ENCODE peak calls at places on chromosome 7, in five cellular contexts. S is AG10803, V is astrocyte of the cerebellum, W is PC-3, E is GM12892. J is an unnamed sample.

GRCh38 chr7:128052404-128052803 is 21.2 kb upstream of the LRRC4 start:
- DNase-seq in S (no peak), V (no peak), E (no peak), W (no peak), J (no peak)

GRCh38 chr7:142961595-142961972 is 579 bp downstream of the KEL start:
- DNase-seq in E (no peak), V (no peak), W (no peak), S (no peak), J (no peak)

GRCh38 chr7:132437730-132438129 is 138.5 kb downstream of the PLXNA4 start:
- DNase-seq in E (no peak), S (no peak), W (no peak), V (no peak), J (no peak)

GRCh38 chr7:99365318-99366141 is 9.0 kb upstream of the ARPC1B start:
- DNase-seq in V (no peak), E (peak), S (no peak), W (peak), J (no peak)

GRCh38 chr7:85023066-85023687 is 163.7 kb downstream of the SEMA3D start:
- DNase-seq in V (peak), S (peak), W (peak), E (no peak), J (no peak)

GRCh38 chr7:55205124-55205955 is 159.8 kb upstream of the LANCL2 start:
- DNase-seq in S (no peak), V (no peak), E (no peak), W (no peak), J (no peak)

GRCh38 chr7:50806143-50806542 is 23.4 kb upstream of the GRB10 start:
- DNase-seq in W (no peak), E (no peak), V (no peak), S (no peak), J (no peak)

GRCh38 chr7:80379034-80379433 is 132.8 kb downstream of the GNAT3 start:
- DNase-seq in S (peak), W (peak), E (no peak), V (peak), J (no peak)

GRCh38 chr7:23938937-23939552 is 229.0 kb downstream of the STK31 start:
- DNase-seq in E (peak), V (no peak), S (peak), W (peak), J (no peak)

GRCh38 chr7:1685000-1685624 is 15.0 kb downstream of the ELFN1 start:
- DNase-seq in S (no peak), V (no peak), E (no peak), W (no peak), J (no peak)

GRCh38 chr7:27940341-27940740 is 200.4 kb downstream of the TAX1BP1 start:
- DNase-seq in V (no peak), E (no peak), W (no peak), S (no peak), J (no peak)

GRCh38 chr7:6516387-6516983 is 34.8 kb downstream of the GRID2IP start:
- DNase-seq in W (peak), S (peak), V (peak), E (no peak), J (peak)

GRCh38 chr7:67913604-67914003 is 917.0 kb downstream of the TYW1 start:
- DNase-seq in W (no peak), V (no peak), S (peak), E (no peak), J (no peak)

GRCh38 chr7:132207211-132207610 is 369.1 kb downstream of the PLXNA4 start:
- DNase-seq in W (no peak), S (no peak), V (no peak), E (no peak), J (no peak)

GRCh38 chr7:93968911-93969620 is 35.1 kb downstream of the BET1 start:
- DNase-seq in S (peak), V (no peak), W (no peak), E (no peak), J (no peak)

GRCh38 chr7:25846722-25847121 is 305.3 kb upstream of the NFE2L3 start:
- DNase-seq in V (peak), S (peak), E (no peak), W (peak), J (no peak)

GRCh38 chr7:140726304-140726703 is 29.8 kb downstream of the NDUFB2 start:
- DNase-seq in W (peak), S (peak), E (no peak), V (peak), J (no peak)

GRCh38 chr7:90207956-90208355 is 3.6 kb upstream of the STEAP2 start:
- DNase-seq in W (no peak), E (no peak), V (no peak), S (no peak), J (no peak)

GRCh38 chr7:98878365-98879197 is at the start of gene TRRAP:
- DNase-seq in V (peak), E (peak), W (peak), S (peak), J (peak)

GRCh38 chr7:66193146-66193725 is 11.9 kb upstream of the TPST1 start:
- DNase-seq in W (no peak), S (no peak), V (no peak), E (no peak), J (no peak)

GRCh38 chr7:44655341-44655740 is 48.9 kb downstream of the OGDH start:
- DNase-seq in W (no peak), V (no peak), S (no peak), E (no peak), J (no peak)

GRCh38 chr7:19106308-19107141 is 10.9 kb downstream of the TWIST1 start:
- DNase-seq in S (no peak), W (no peak), E (no peak), V (no peak), J (no peak)

GRCh38 chr7:30238721-30239441 is 45.5 kb upstream of the ZNRF2 start:
- DNase-seq in S (peak), W (peak), V (peak), E (no peak), J (peak)

GRCh38 chr7:151938550-151938949 is 17.7 kb upstream of the GALNTL5 start:
- DNase-seq in E (no peak), S (no peak), V (no peak), W (no peak), J (no peak)

GRCh38 chr7:142508251-142508650 is 241.0 kb upstream of the PRSS1 start:
- DNase-seq in W (peak), E (no peak), V (no peak), S (no peak), J (no peak)

GRCh38 chr7:2930310-2931033 is 86.4 kb upstream of the GNA12 start:
- DNase-seq in E (no peak), S (no peak), V (no peak), W (no peak), J (no peak)

GRCh38 chr7:4115941-4116610 is 566.0 kb upstream of the FOXK1 start:
- DNase-seq in W (no peak), E (no peak), S (no peak), V (no peak), J (no peak)

GRCh38 chr7:69067397-69067796 is 530.9 kb upstream of the AUTS2 start:
- DNase-seq in E (no peak), S (peak), V (no peak), W (no peak), J (no peak)

GRCh38 chr7:142714375-142714774 is 34.9 kb upstream of the PRSS1 start:
- DNase-seq in V (no peak), S (no peak), E (no peak), W (no peak), J (no peak)

GRCh38 chr7:40279991-40280390 is 145.2 kb downstream of the SUGCT start:
- DNase-seq in V (no peak), W (no peak), E (no peak), S (no peak), J (no peak)

GRCh38 chr7:1703475-1704325 is 33.6 kb downstream of the ELFN1 start:
- DNase-seq in V (no peak), W (no peak), S (no peak), E (no peak), J (no peak)

GRCh38 chr7:123070702-123071286 is 75.3 kb upstream of the TAS2R16 start:
- DNase-seq in W (peak), E (no peak), S (peak), V (no peak), J (no peak)